ENCODE peak calls at places on chromosomes 6 and 20, in seven cellular contexts. V is A549; W is stimulated activated CD4-positive, alpha-beta T cell treated with anti-CD3 and anti-CD28 coated beads, TNF-alpha, amount 100 ng/mL, for 24 hours; Q is Right ventricle myocardium superior; K is posterior cingulate gyrus; J is heart right ventricle; M is uterus. T is an unnamed sample.

GRCh38 chr6:103870970-103871369 is 988.7 kb downstream of the HACE1 start:
- DNase-seq in V (no peak), K (no peak), J (no peak), W (no peak), Q (no peak), M (no peak), T (no peak)

GRCh38 chr6:38264605-38265004 is 375.1 kb downstream of the BTBD9 start:
- DNase-seq in J (no peak), V (peak), Q (no peak), K (no peak), M (no peak), W (no peak), T (no peak)

GRCh38 chr20:56778765-56779195 is 149.7 kb downstream of the TFAP2C start:
- DNase-seq in W (no peak), Q (peak), M (no peak), V (no peak), J (peak), K (no peak), T (no peak)

GRCh38 chr6:43386492-43386891 is 17.0 kb upstream of the ZNF318 start:
- DNase-seq in M (no peak), W (no peak), K (no peak), Q (no peak), J (no peak), V (no peak), T (no peak)

GRCh38 chr6:70310063-70310694 is 7.3 kb upstream of the COL9A1 start:
- DNase-seq in M (no peak), V (no peak), J (no peak), K (no peak), Q (no peak), W (no peak), T (no peak)

GRCh38 chr6:121686611-121687023 is 251.2 kb downstream of the GJA1 start:
- DNase-seq in M (no peak), K (no peak), J (no peak), W (no peak), V (no peak), Q (no peak), T (no peak)

GRCh38 chr6:111625511-111626331 is 20.0 kb upstream of the TRAF3IP2 start:
- DNase-seq in V (no peak), M (peak), J (peak), Q (peak), K (peak), W (no peak), T (no peak)

GRCh38 chr6:43510827-43511163 is 649 bp upstream of the LRRC73 start:
- DNase-seq in W (no peak), M (no peak), J (no peak), Q (no peak), V (no peak), K (no peak), T (no peak)

GRCh38 chr20:41009960-41010359 is 18.7 kb upstream of the TOP1 start:
- DNase-seq in J (no peak), V (no peak), M (no peak), K (no peak), W (no peak), Q (no peak), T (no peak)

GRCh38 chr20:46955601-46956556 is 61.2 kb downstream of the EYA2 start:
- DNase-seq in M (no peak), V (no peak), W (no peak), K (no peak), Q (no peak), J (no peak), T (no peak)

GRCh38 chr6:151716446-151717047 is 90.9 kb upstream of the ESR1 start:
- DNase-seq in K (no peak), J (no peak), Q (no peak), M (no peak), W (no peak), V (no peak), T (no peak)

GRCh38 chr6:166341464-166341863 is 881 bp downstream of the SFT2D1 start:
- DNase-seq in K (no peak), V (no peak), J (no peak), M (no peak), Q (no peak), W (no peak), T (no peak)

GRCh38 chr20:31661625-31662371 is 24.1 kb downstream of the COX4I2 start:
- DNase-seq in W (peak), K (peak), Q (peak), J (peak), M (peak), V (peak), T (peak)

GRCh38 chr6:7446644-7447325 is 57.2 kb downstream of the RIOK1 start:
- DNase-seq in K (no peak), J (no peak), M (no peak), Q (no peak), V (no peak), W (no peak), T (no peak)

GRCh38 chr6:158752613-158753012 is 66.6 kb downstream of the EZR start:
- DNase-seq in K (peak), M (no peak), Q (peak), J (peak), V (no peak), W (no peak), T (no peak)

GRCh38 chr20:48626226-48626937 is 201.4 kb downstream of the PREX1 start:
- DNase-seq in M (no peak), Q (no peak), W (no peak), V (no peak), K (no peak), J (no peak), T (no peak)

GRCh38 chr6:47592466-47592865 is 105.9 kb upstream of the ADGRF4 start:
- DNase-seq in J (no peak), V (no peak), W (no peak), Q (no peak), K (no peak), M (no peak), T (no peak)

GRCh38 chr6:158770948-158771347 is 48.2 kb downstream of the EZR start:
- DNase-seq in W (no peak), V (no peak), Q (peak), J (peak), M (no peak), K (no peak), T (no peak)

GRCh38 chr20:51935003-51935358 is 132.7 kb upstream of the SALL4 start:
- DNase-seq in Q (no peak), K (no peak), V (no peak), J (no peak), W (no peak), M (no peak), T (no peak)

GRCh38 chr20:60900581-60900980 is 351.5 kb upstream of the CDH4 start:
- DNase-seq in V (no peak), K (no peak), J (no peak), Q (no peak), W (no peak), M (no peak), T (no peak)

GRCh38 chr6:35096129-35096852 is 44.8 kb downstream of the TCP11 start:
- DNase-seq in K (no peak), Q (no peak), J (no peak), W (no peak), M (no peak), V (peak), T (no peak)

GRCh38 chr6:138231399-138231886 is 13.2 kb upstream of the PBOV1 start:
- DNase-seq in J (no peak), Q (no peak), M (no peak), K (no peak), W (no peak), V (no peak), T (no peak)

GRCh38 chr6:149033454-149034241 is 283.9 kb upstream of the TAB2 start:
- DNase-seq in Q (no peak), V (no peak), K (no peak), J (no peak), W (no peak), M (no peak), T (no peak)